ENCODE peak calls at places on chromosomes 11 and 22, in six cellular contexts. One of them, this sample, is unnamed.

GRCh38 chr11:36354221-36355003 is 58.3 kb downstream of the PRR5L start:
- DNase-seq in amygdala: no peak
- DNase-seq in T-helper 9 cell: no peak
- DNase-seq in LoVo: no peak
- DNase-seq in MV-4-11: peak
- DNase-seq in HTR-8/SVneo: peak
- DNase-seq in this sample: no peak

GRCh38 chr22:46515208-46516111 is 22.0 kb downstream of the CELSR1 start:
- DNase-seq in T-helper 9 cell: no peak
- DNase-seq in MV-4-11: no peak
- DNase-seq in LoVo: no peak
- DNase-seq in HTR-8/SVneo: no peak
- DNase-seq in amygdala: no peak
- DNase-seq in this sample: no peak

GRCh38 chr22:41963453-41964105 is 5.7 kb upstream of the SEPTIN3 start:
- DNase-seq in LoVo: no peak
- DNase-seq in HTR-8/SVneo: no peak
- DNase-seq in MV-4-11: peak
- DNase-seq in T-helper 9 cell: no peak
- DNase-seq in amygdala: peak
- DNase-seq in this sample: no peak

GRCh38 chr22:39907035-39907434 is 6.2 kb downstream of the GRAP2 start:
- DNase-seq in T-helper 9 cell: no peak
- DNase-seq in LoVo: no peak
- DNase-seq in MV-4-11: no peak
- DNase-seq in amygdala: no peak
- DNase-seq in HTR-8/SVneo: no peak
- DNase-seq in this sample: no peak

GRCh38 chr22:27405672-27406388 is 395.7 kb downstream of the MN1 start:
- DNase-seq in MV-4-11: peak
- DNase-seq in T-helper 9 cell: no peak
- DNase-seq in LoVo: peak
- DNase-seq in HTR-8/SVneo: peak
- DNase-seq in amygdala: peak
- DNase-seq in this sample: no peak

GRCh38 chr11:97502201-97502600 is 1112.4 kb downstream of the JRKL start:
- DNase-seq in LoVo: no peak
- DNase-seq in HTR-8/SVneo: no peak
- DNase-seq in MV-4-11: no peak
- DNase-seq in T-helper 9 cell: no peak
- DNase-seq in amygdala: no peak
- DNase-seq in this sample: no peak

GRCh38 chr11:63510360-63511130 is 4.7 kb downstream of the LGALS12 start:
- DNase-seq in amygdala: peak
- DNase-seq in T-helper 9 cell: no peak
- DNase-seq in HTR-8/SVneo: no peak
- DNase-seq in MV-4-11: no peak
- DNase-seq in LoVo: no peak
- DNase-seq in this sample: no peak

GRCh38 chr11:3103076-3103475 is 45.9 kb upstream of the CARS1 start:
- DNase-seq in LoVo: no peak
- DNase-seq in amygdala: no peak
- DNase-seq in T-helper 9 cell: no peak
- DNase-seq in HTR-8/SVneo: no peak
- DNase-seq in MV-4-11: no peak
- DNase-seq in this sample: no peak

GRCh38 chr22:32920032-32920628 is 118.6 kb downstream of the TIMP3 start:
- DNase-seq in MV-4-11: peak
- DNase-seq in HTR-8/SVneo: no peak
- DNase-seq in T-helper 9 cell: no peak
- DNase-seq in amygdala: no peak
- DNase-seq in LoVo: no peak
- DNase-seq in this sample: no peak

GRCh38 chr11:12827929-12828812 is 153.9 kb downstream of the TEAD1 start:
- DNase-seq in MV-4-11: no peak
- DNase-seq in T-helper 9 cell: no peak
- DNase-seq in LoVo: peak
- DNase-seq in amygdala: peak
- DNase-seq in HTR-8/SVneo: peak
- DNase-seq in this sample: peak

GRCh38 chr11:5865826-5866225 is 8.3 kb upstream of the OR52E8 start:
- DNase-seq in amygdala: no peak
- DNase-seq in HTR-8/SVneo: no peak
- DNase-seq in T-helper 9 cell: no peak
- DNase-seq in MV-4-11: no peak
- DNase-seq in LoVo: no peak
- DNase-seq in this sample: no peak

This sample was measured in LNCaP clone FGC.